ENCODE peak calls at places on chromosomes 3 and 15, in nine cellular contexts. B is AG20443, E is RPMI8226, F is GM13976, Q is left ventricle myocardium inferior, V is C1 segment of cervical spinal cord, T is NCI-H748 treated with DMSO at 0.1 percent for 48 hours, R is GM23338, Y is foreskin fibroblast. G is an unnamed sample.
A peak's percentile ranks its signal among the peaks of the same experiment; 100 is the strongest.

GRCh38 chr3:134364061-134364935 is 9.9 kb downstream of the AMOTL2 start:
- DNase-seq in B (peak; percentile 94), E (no peak), F (no peak), Q (peak; percentile 95), V (peak; percentile 74), T (no peak), R (peak; percentile 99), Y (peak; percentile 99), G (no peak)

GRCh38 chr15:77421370-77421700 is 647 bp downstream of the HMG20A start:
- DNase-seq in B (no peak), E (peak; percentile 71), F (no peak), Q (no peak), V (no peak), T (no peak), R (peak; percentile 40), Y (no peak), G (no peak)

GRCh38 chr15:94665687-94666441 is 434.5 kb downstream of the MCTP2 start:
- DNase-seq in B (no peak), E (peak; percentile 24), F (no peak), Q (no peak), V (no peak), T (no peak), R (no peak), Y (no peak), G (no peak)

GRCh38 chr3:52289747-52290595 is 2.3 kb downstream of the GLYCTK start:
- DNase-seq in B (no peak), E (no peak), F (no peak), Q (no peak), V (no peak), T (no peak), R (peak; percentile 50), Y (no peak), G (no peak)

GRCh38 chr15:51869074-51869425 is 39.6 kb downstream of the TMOD3 start:
- DNase-seq in B (peak; percentile 35), E (no peak), F (no peak), Q (no peak), V (no peak), T (no peak), R (no peak), Y (peak; percentile 91), G (no peak)

GRCh38 chr3:27685474-27685873 is 36.6 kb downstream of the EOMES start:
- DNase-seq in B (no peak), E (no peak), F (no peak), Q (no peak), V (no peak), T (no peak), R (no peak), Y (no peak), G (no peak)

GRCh38 chr3:86990734-86991481 is at the start of gene VGLL3:
- DNase-seq in B (peak; percentile 88), E (peak; percentile 4), F (peak; percentile 35), Q (peak; percentile 63), V (no peak), T (no peak), R (peak; percentile 94), Y (peak; percentile 93), G (no peak)

GRCh38 chr15:73727330-73728018 is 25.7 kb downstream of the INSYN1 start:
- DNase-seq in B (peak; percentile 72), E (no peak), F (no peak), Q (peak; percentile 45), V (no peak), T (no peak), R (no peak), Y (peak; percentile 30), G (no peak)

GRCh38 chr3:31877559-31877958 is 103.5 kb downstream of the OSBPL10 start:
- DNase-seq in B (no peak), E (no peak), F (no peak), Q (no peak), V (no peak), T (no peak), R (no peak), Y (no peak), G (no peak)

GRCh38 chr3:99858461-99858860 is 40.8 kb downstream of the CMSS1 start:
- DNase-seq in B (no peak), E (no peak), F (no peak), Q (no peak), V (no peak), T (no peak), R (no peak), Y (no peak), G (no peak)

GRCh38 chr3:47288966-47289910 is 6.5 kb downstream of the KLHL18 start:
- DNase-seq in B (no peak), E (no peak), F (peak; percentile 1), Q (no peak), V (no peak), T (no peak), R (no peak), Y (peak; percentile 12), G (peak; percentile 53)